ENCODE peak calls at places on chromosomes 3 and 15, in six cellular contexts. One of them, this sample, is unnamed.

GRCh38 chr15:83991163-83991562 is 244.4 kb upstream of the GOLGA6L4 start:
- DNase-seq in CD4-positive, alpha-beta T cell: no peak
- DNase-seq in heart right ventricle: no peak
- DNase-seq in stimulated activated CD4-positive, alpha-beta T cell treated with anti-CD3 and anti-CD28 coated beads, TNF-alpha, amount 100 ng/mL, for 24 hours: no peak
- DNase-seq in IMR-90: no peak
- DNase-seq in CD8-positive, alpha-beta memory T cell: no peak
- DNase-seq in this sample: no peak

GRCh38 chr3:39433642-39434041 is 27.1 kb downstream of the RPSA start:
- DNase-seq in heart right ventricle: no peak
- DNase-seq in CD4-positive, alpha-beta T cell: no peak
- DNase-seq in IMR-90: peak; percentile 67
- DNase-seq in stimulated activated CD4-positive, alpha-beta T cell treated with anti-CD3 and anti-CD28 coated beads, TNF-alpha, amount 100 ng/mL, for 24 hours: no peak
- DNase-seq in CD8-positive, alpha-beta memory T cell: no peak
- DNase-seq in this sample: no peak

GRCh38 chr3:133821767-133822638 is 16.4 kb downstream of the SRPRB start:
- DNase-seq in CD8-positive, alpha-beta memory T cell: no peak
- DNase-seq in CD4-positive, alpha-beta T cell: no peak
- DNase-seq in heart right ventricle: peak; percentile 87
- DNase-seq in stimulated activated CD4-positive, alpha-beta T cell treated with anti-CD3 and anti-CD28 coated beads, TNF-alpha, amount 100 ng/mL, for 24 hours: no peak
- DNase-seq in IMR-90: peak; percentile 80
- DNase-seq in this sample: no peak

GRCh38 chr3:29324180-29324651 is 43.3 kb downstream of the RBMS3 start:
- DNase-seq in CD4-positive, alpha-beta T cell: no peak
- DNase-seq in IMR-90: peak; percentile 67
- DNase-seq in heart right ventricle: peak; percentile 67
- DNase-seq in CD8-positive, alpha-beta memory T cell: no peak
- DNase-seq in stimulated activated CD4-positive, alpha-beta T cell treated with anti-CD3 and anti-CD28 coated beads, TNF-alpha, amount 100 ng/mL, for 24 hours: no peak
- DNase-seq in this sample: no peak

GRCh38 chr3:188946837-188947236 is 224.9 kb upstream of the TPRG1 start:
- DNase-seq in stimulated activated CD4-positive, alpha-beta T cell treated with anti-CD3 and anti-CD28 coated beads, TNF-alpha, amount 100 ng/mL, for 24 hours: no peak
- DNase-seq in IMR-90: no peak
- DNase-seq in CD4-positive, alpha-beta T cell: no peak
- DNase-seq in heart right ventricle: no peak
- DNase-seq in CD8-positive, alpha-beta memory T cell: no peak
- DNase-seq in this sample: no peak

GRCh38 chr15:35583863-35584528 is 38.0 kb upstream of the DPH6 start:
- DNase-seq in heart right ventricle: peak; percentile 38
- DNase-seq in CD4-positive, alpha-beta T cell: no peak
- DNase-seq in CD8-positive, alpha-beta memory T cell: no peak
- DNase-seq in stimulated activated CD4-positive, alpha-beta T cell treated with anti-CD3 and anti-CD28 coated beads, TNF-alpha, amount 100 ng/mL, for 24 hours: no peak
- DNase-seq in IMR-90: peak; percentile 36
- DNase-seq in this sample: no peak

GRCh38 chr3:13513051-13513912 is 33.2 kb downstream of the HDAC11 start:
- DNase-seq in stimulated activated CD4-positive, alpha-beta T cell treated with anti-CD3 and anti-CD28 coated beads, TNF-alpha, amount 100 ng/mL, for 24 hours: no peak
- DNase-seq in IMR-90: peak; percentile 17
- DNase-seq in heart right ventricle: no peak
- DNase-seq in CD8-positive, alpha-beta memory T cell: no peak
- DNase-seq in CD4-positive, alpha-beta T cell: no peak
- DNase-seq in this sample: no peak

GRCh38 chr3:140911822-140912221 is 29.8 kb upstream of the SLC25A36 start:
- DNase-seq in heart right ventricle: no peak
- DNase-seq in CD4-positive, alpha-beta T cell: no peak
- DNase-seq in CD8-positive, alpha-beta memory T cell: no peak
- DNase-seq in stimulated activated CD4-positive, alpha-beta T cell treated with anti-CD3 and anti-CD28 coated beads, TNF-alpha, amount 100 ng/mL, for 24 hours: no peak
- DNase-seq in IMR-90: no peak
- DNase-seq in this sample: no peak

GRCh38 chr3:122407946-122408345 is 7.9 kb downstream of the WDR5B start:
- DNase-seq in IMR-90: no peak
- DNase-seq in heart right ventricle: no peak
- DNase-seq in stimulated activated CD4-positive, alpha-beta T cell treated with anti-CD3 and anti-CD28 coated beads, TNF-alpha, amount 100 ng/mL, for 24 hours: no peak
- DNase-seq in CD8-positive, alpha-beta memory T cell: no peak
- DNase-seq in CD4-positive, alpha-beta T cell: no peak
- DNase-seq in this sample: no peak

GRCh38 chr3:81581966-81582599 is 179.4 kb downstream of the GBE1 start:
- DNase-seq in stimulated activated CD4-positive, alpha-beta T cell treated with anti-CD3 and anti-CD28 coated beads, TNF-alpha, amount 100 ng/mL, for 24 hours: no peak
- DNase-seq in IMR-90: peak; percentile 47
- DNase-seq in CD4-positive, alpha-beta T cell: no peak
- DNase-seq in CD8-positive, alpha-beta memory T cell: no peak
- DNase-seq in heart right ventricle: no peak
- DNase-seq in this sample: peak; percentile 17

GRCh38 chr15:70376031-70376928 is 278.6 kb upstream of the TLE3 start:
- DNase-seq in CD4-positive, alpha-beta T cell: no peak
- DNase-seq in stimulated activated CD4-positive, alpha-beta T cell treated with anti-CD3 and anti-CD28 coated beads, TNF-alpha, amount 100 ng/mL, for 24 hours: no peak
- DNase-seq in IMR-90: no peak
- DNase-seq in CD8-positive, alpha-beta memory T cell: no peak
- DNase-seq in heart right ventricle: no peak
- DNase-seq in this sample: no peak

GRCh38 chr3:112582242-112582874 is 20.5 kb downstream of the SLC35A5 start:
- DNase-seq in stimulated activated CD4-positive, alpha-beta T cell treated with anti-CD3 and anti-CD28 coated beads, TNF-alpha, amount 100 ng/mL, for 24 hours: no peak
- DNase-seq in IMR-90: peak; percentile 80
- DNase-seq in CD4-positive, alpha-beta T cell: no peak
- DNase-seq in heart right ventricle: peak; percentile 19
- DNase-seq in CD8-positive, alpha-beta memory T cell: no peak
- DNase-seq in this sample: peak; percentile 3

GRCh38 chr3:10518506-10519150 is 13.2 kb upstream of the ATP2B2 start:
- DNase-seq in IMR-90: peak; percentile 58
- DNase-seq in CD8-positive, alpha-beta memory T cell: no peak
- DNase-seq in CD4-positive, alpha-beta T cell: no peak
- DNase-seq in stimulated activated CD4-positive, alpha-beta T cell treated with anti-CD3 and anti-CD28 coated beads, TNF-alpha, amount 100 ng/mL, for 24 hours: no peak
- DNase-seq in heart right ventricle: no peak
- DNase-seq in this sample: no peak

GRCh38 chr3:55521086-55522060 is 34.3 kb upstream of the WNT5A start:
- DNase-seq in CD8-positive, alpha-beta memory T cell: no peak
- DNase-seq in stimulated activated CD4-positive, alpha-beta T cell treated with anti-CD3 and anti-CD28 coated beads, TNF-alpha, amount 100 ng/mL, for 24 hours: no peak
- DNase-seq in heart right ventricle: no peak
- DNase-seq in IMR-90: no peak
- DNase-seq in CD4-positive, alpha-beta T cell: no peak
- DNase-seq in this sample: no peak

GRCh38 chr15:96421211-96421610 is 90.7 kb downstream of the NR2F2 start:
- DNase-seq in stimulated activated CD4-positive, alpha-beta T cell treated with anti-CD3 and anti-CD28 coated beads, TNF-alpha, amount 100 ng/mL, for 24 hours: no peak
- DNase-seq in heart right ventricle: no peak
- DNase-seq in CD4-positive, alpha-beta T cell: no peak
- DNase-seq in IMR-90: peak; percentile 61
- DNase-seq in CD8-positive, alpha-beta memory T cell: no peak
- DNase-seq in this sample: no peak

GRCh38 chr3:18424213-18424861 is 802 bp downstream of the SATB1 start:
- DNase-seq in heart right ventricle: no peak
- DNase-seq in stimulated activated CD4-positive, alpha-beta T cell treated with anti-CD3 and anti-CD28 coated beads, TNF-alpha, amount 100 ng/mL, for 24 hours: no peak
- DNase-seq in IMR-90: no peak
- DNase-seq in CD4-positive, alpha-beta T cell: no peak
- DNase-seq in CD8-positive, alpha-beta memory T cell: no peak
- DNase-seq in this sample: no peak

GRCh38 chr15:75024102-75024636 is 779 bp downstream of the PPCDC start:
- DNase-seq in IMR-90: peak; percentile 22
- DNase-seq in heart right ventricle: no peak
- DNase-seq in CD4-positive, alpha-beta T cell: no peak
- DNase-seq in CD8-positive, alpha-beta memory T cell: no peak
- DNase-seq in stimulated activated CD4-positive, alpha-beta T cell treated with anti-CD3 and anti-CD28 coated beads, TNF-alpha, amount 100 ng/mL, for 24 hours: no peak
- DNase-seq in this sample: peak; percentile 43

GRCh38 chr15:80915462-80915861 is 74.2 kb downstream of the MESD start:
- DNase-seq in heart right ventricle: no peak
- DNase-seq in stimulated activated CD4-positive, alpha-beta T cell treated with anti-CD3 and anti-CD28 coated beads, TNF-alpha, amount 100 ng/mL, for 24 hours: no peak
- DNase-seq in CD4-positive, alpha-beta T cell: no peak
- DNase-seq in CD8-positive, alpha-beta memory T cell: no peak
- DNase-seq in IMR-90: no peak
- DNase-seq in this sample: no peak

GRCh38 chr15:90035835-90036220 is 34.7 kb downstream of the ZNF710 start:
- DNase-seq in CD4-positive, alpha-beta T cell: no peak
- DNase-seq in CD8-positive, alpha-beta memory T cell: no peak
- DNase-seq in stimulated activated CD4-positive, alpha-beta T cell treated with anti-CD3 and anti-CD28 coated beads, TNF-alpha, amount 100 ng/mL, for 24 hours: no peak
- DNase-seq in IMR-90: no peak
- DNase-seq in heart right ventricle: no peak
- DNase-seq in this sample: peak; percentile 37